ENCODE peak calls at places on chromosomes 5 and 9, in four cellular contexts. A, M, L and S are unnamed samples.

GRCh38 chr9:93697352-93698139 is 121.2 kb downstream of the PHF2 start:
- DNase-seq in A (no peak), M (no peak), L (peak; percentile 69), S (no peak)

GRCh38 chr5:98997000-98997399 is 68.2 kb upstream of the CHD1 start:
- DNase-seq in A (peak; percentile 67), M (no peak), L (no peak), S (no peak)

GRCh38 chr5:124297826-124298225 is 448.6 kb downstream of the ZNF608 start:
- DNase-seq in A (no peak), M (no peak), L (no peak), S (no peak)

GRCh38 chr5:78127875-78128274 is 166.6 kb downstream of the AP3B1 start:
- DNase-seq in A (no peak), M (no peak), L (no peak), S (no peak)

GRCh38 chr5:192970-193831 is 1.9 kb downstream of the LRRC14B start:
- DNase-seq in A (no peak), M (no peak), L (peak; percentile 72), S (no peak)

GRCh38 chr5:80318212-80318611 is 1.6 kb upstream of the SPZ1 start:
- DNase-seq in A (peak; percentile 7), M (no peak), L (no peak), S (peak; percentile 4)

GRCh38 chr9:86328153-86328552 is 26.1 kb downstream of the TUT7 start:
- DNase-seq in A (no peak), M (no peak), L (no peak), S (no peak)

GRCh38 chr9:2292733-2293132 is 277.6 kb downstream of the SMARCA2 start:
- DNase-seq in A (no peak), M (no peak), L (no peak), S (no peak)

GRCh38 chr9:101268426-101268825 is 116.4 kb downstream of the BAAT start:
- DNase-seq in A (no peak), M (no peak), L (no peak), S (no peak)

GRCh38 chr9:78439192-78439865 is 142.4 kb downstream of the PSAT1 start:
- DNase-seq in A (peak; percentile 51), M (peak; percentile 32), L (peak; percentile 93), S (peak; percentile 78)